ENCODE peak calls at places on chromosomes 3 and 15, in seven cellular contexts. M is mucosa of descending colon; G is CD8-positive, alpha-beta memory T cell; C is breast epithelium; L is adipocyte; J is heart right ventricle; N is naive thymus-derived CD4-positive, alpha-beta T cell. P is an unnamed sample.
A peak's percentile ranks its signal among the peaks of the same experiment; 100 is the strongest.

GRCh38 chr3:50550079-50550736 is 17.3 kb downstream of the C3orf18 start:
- DNase-seq in M (peak; percentile 65), G (peak; percentile 52), C (peak; percentile 28), L (peak; percentile 78), J (peak; percentile 54), N (peak; percentile 56), P (no peak)

GRCh38 chr3:107588217-107588616 is 65.5 kb downstream of the BBX start:
- DNase-seq in M (no peak), G (no peak), C (no peak), L (no peak), J (no peak), N (no peak), P (no peak)

GRCh38 chr15:46808834-46809233 is 908.5 kb upstream of the SEMA6D start:
- DNase-seq in M (no peak), G (no peak), C (no peak), L (no peak), J (no peak), N (no peak), P (no peak)

GRCh38 chr3:30604566-30604965 is 1.8 kb upstream of the TGFBR2 start:
- DNase-seq in M (no peak), G (no peak), C (no peak), L (no peak), J (no peak), N (no peak), P (no peak)

GRCh38 chr3:149058602-149059001 is 27.7 kb downstream of the HLTF start:
- DNase-seq in M (no peak), G (no peak), C (no peak), L (no peak), J (no peak), N (no peak), P (no peak)

GRCh38 chr15:77282333-77282732 is 137.6 kb downstream of the PEAK1 start:
- DNase-seq in M (no peak), G (no peak), C (peak; percentile 19), L (peak; percentile 86), J (peak; percentile 21), N (no peak), P (peak; percentile 2)

GRCh38 chr3:23710555-23710954 is 95.2 kb upstream of the UBE2E1 start:
- DNase-seq in M (no peak), G (no peak), C (no peak), L (no peak), J (peak; percentile 71), N (no peak), P (peak; percentile 21)

GRCh38 chr3:124558898-124559649 is 171.2 kb upstream of the UMPS start:
- DNase-seq in M (peak; percentile 67), G (no peak), C (peak; percentile 67), L (peak; percentile 93), J (peak; percentile 69), N (no peak), P (peak; percentile 30)

GRCh38 chr3:77915341-77915740 is 875.4 kb downstream of the ROBO2 start:
- DNase-seq in M (no peak), G (no peak), C (no peak), L (no peak), J (no peak), N (no peak), P (no peak)

GRCh38 chr3:159762981-159763465 is 225.6 kb upstream of the IL12A start:
- DNase-seq in M (no peak), G (no peak), C (peak; percentile 77), L (peak; percentile 85), J (peak; percentile 89), N (no peak), P (no peak)

GRCh38 chr3:22886394-22886793 is 316.7 kb upstream of the UBE2E2 start:
- DNase-seq in M (no peak), G (no peak), C (no peak), L (no peak), J (peak; percentile 40), N (no peak), P (peak; percentile 71)

GRCh38 chr15:95464091-95464888 is 866.2 kb upstream of the NR2F2 start:
- DNase-seq in M (no peak), G (no peak), C (no peak), L (no peak), J (no peak), N (no peak), P (no peak)

GRCh38 chr15:66865622-66866611 is 163.9 kb downstream of the SMAD6 start:
- DNase-seq in M (no peak), G (no peak), C (no peak), L (no peak), J (no peak), N (no peak), P (no peak)

GRCh38 chr3:42148982-42149432 is 57.9 kb downstream of the TRAK1 start:
- DNase-seq in M (no peak), G (no peak), C (peak; percentile 33), L (peak; percentile 68), J (peak; percentile 74), N (no peak), P (peak; percentile 78)

GRCh38 chr15:48584090-48584831 is 61.2 kb downstream of the FBN1 start:
- DNase-seq in M (no peak), G (no peak), C (no peak), L (no peak), J (no peak), N (no peak), P (no peak)

GRCh38 chr3:114698355-114699105 is 404.7 kb downstream of the TIGIT start:
- DNase-seq in M (no peak), G (no peak), C (no peak), L (no peak), J (no peak), N (no peak), P (no peak)

GRCh38 chr3:126984391-126985142 is 1.7 kb downstream of the PLXNA1 start:
- DNase-seq in M (no peak), G (no peak), C (no peak), L (peak; percentile 25), J (no peak), N (peak; percentile 9), P (no peak)

GRCh38 chr3:127496256-127496655 is 94.3 kb downstream of the TPRA1 start:
- DNase-seq in M (no peak), G (no peak), C (no peak), L (no peak), J (no peak), N (no peak), P (no peak)

GRCh38 chr3:102741105-102741504 is 306.3 kb downstream of the ZPLD1 start:
- DNase-seq in M (no peak), G (no peak), C (no peak), L (no peak), J (no peak), N (no peak), P (no peak)

GRCh38 chr3:155347901-155348300 is 54.4 kb upstream of the STRIT1 start:
- DNase-seq in M (no peak), G (no peak), C (no peak), L (no peak), J (no peak), N (no peak), P (no peak)

GRCh38 chr3:11077466-11077865 is 76.8 kb upstream of the HRH1 start:
- DNase-seq in M (no peak), G (no peak), C (no peak), L (peak; percentile 63), J (no peak), N (no peak), P (no peak)

GRCh38 chr15:33278816-33279612 is 31.8 kb upstream of the RYR3 start:
- DNase-seq in M (no peak), G (no peak), C (no peak), L (peak; percentile 86), J (no peak), N (no peak), P (no peak)

DNA sequence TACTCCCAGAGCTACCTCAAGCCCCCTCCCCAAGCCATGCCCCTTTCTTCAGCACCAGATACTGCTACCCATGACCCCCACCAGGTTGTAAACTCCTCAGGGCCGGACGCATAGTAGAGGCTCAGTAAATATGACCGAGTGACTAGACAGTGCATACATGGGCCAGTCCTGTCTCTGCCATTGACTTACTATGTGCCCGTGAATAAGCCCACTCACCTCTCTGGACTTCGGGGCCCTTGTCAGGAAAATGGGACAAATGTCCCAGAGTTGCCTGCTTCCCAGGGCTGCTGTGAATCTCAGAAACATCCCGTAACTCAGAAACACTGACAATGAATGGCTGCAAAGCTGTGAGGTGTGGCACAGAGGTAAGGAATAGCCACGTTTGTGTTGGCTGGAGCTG is 48.2 kb upstream of the FGD5 start:
- DNase-seq in M (no peak), G (no peak), C (no peak), L (no peak), J (no peak), N (no peak), P (no peak)
- H3K4me1 ChIP-seq in M (no peaks in the 10 kb centered on the region), G (no peaks in the 10 kb centered on the region), C (no peaks in the 10 kb centered on the region), L (no peaks in the 10 kb centered on the region), J (no peaks in the 10 kb centered on the region), N (no peaks in the 10 kb centered on the region), P (no peaks in the 10 kb centered on the region)

DNA sequence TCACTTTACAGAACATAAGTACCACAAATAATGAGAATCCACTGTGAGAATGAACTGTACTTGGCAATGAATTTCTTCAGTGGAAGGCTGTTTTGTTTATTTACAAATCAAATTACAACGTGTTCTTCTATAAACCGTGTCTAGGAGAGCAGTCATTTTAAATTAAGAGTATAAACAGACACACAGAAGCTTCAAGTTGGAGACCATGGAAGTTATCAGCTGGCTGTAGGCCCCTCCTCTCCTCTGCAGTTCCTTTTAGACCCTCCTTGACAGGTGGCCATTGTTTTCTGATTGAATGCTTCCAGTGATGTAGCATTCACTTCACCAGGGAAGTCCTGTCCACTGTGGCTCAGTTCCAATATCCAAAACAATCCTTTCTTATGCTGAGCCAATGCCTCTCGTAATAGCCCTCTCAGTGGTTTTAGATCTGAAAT is 7.3 kb upstream of the MAPK6 start:
- DNase-seq in M (no peak), G (no peak), C (no peak), L (peak; percentile 20), J (peak; percentile 35), N (no peak), P (no peak)
- H3K4me1 ChIP-seq in M (no peaks in the 10 kb centered on the region), G (peaks cover 8% of the 10 kb centered on the region), C (no peaks in the 10 kb centered on the region), L (peaks cover 7% of the 10 kb centered on the region), J (peaks cover 65% of the 10 kb centered on the region), N (no peaks in the 10 kb centered on the region), P (no peaks in the 10 kb centered on the region)

DNA sequence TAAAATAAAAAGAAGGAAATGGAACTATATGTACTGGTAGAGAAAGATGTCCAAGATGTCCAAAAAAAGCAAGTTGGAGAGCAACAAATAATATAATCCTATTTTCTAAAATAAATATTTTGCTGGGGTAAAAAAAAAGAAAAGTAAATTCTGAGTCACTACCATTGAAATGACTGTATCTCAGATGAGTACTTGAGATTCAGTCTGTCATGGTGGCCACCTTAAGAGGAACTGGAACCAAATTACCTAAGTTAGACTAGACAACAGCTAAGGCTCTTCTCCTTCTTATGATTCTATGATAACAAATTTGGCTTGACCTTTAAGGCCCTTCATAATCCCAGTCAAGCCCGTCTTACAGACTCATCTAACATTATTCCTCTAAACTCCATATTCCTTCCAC is 270.6 kb upstream of the HES1 start:
- DNase-seq in M (no peak), G (no peak), C (no peak), L (no peak), J (no peak), N (no peak), P (no peak)
- H3K4me1 ChIP-seq in M (peaks cover 5% of the 10 kb centered on the region), G (no peaks in the 10 kb centered on the region), C (no peaks in the 10 kb centered on the region), L (peaks cover 13% of the 10 kb centered on the region), J (peaks cover 28% of the 10 kb centered on the region), N (no peaks in the 10 kb centered on the region), P (peaks cover 30% of the 10 kb centered on the region)

DNA sequence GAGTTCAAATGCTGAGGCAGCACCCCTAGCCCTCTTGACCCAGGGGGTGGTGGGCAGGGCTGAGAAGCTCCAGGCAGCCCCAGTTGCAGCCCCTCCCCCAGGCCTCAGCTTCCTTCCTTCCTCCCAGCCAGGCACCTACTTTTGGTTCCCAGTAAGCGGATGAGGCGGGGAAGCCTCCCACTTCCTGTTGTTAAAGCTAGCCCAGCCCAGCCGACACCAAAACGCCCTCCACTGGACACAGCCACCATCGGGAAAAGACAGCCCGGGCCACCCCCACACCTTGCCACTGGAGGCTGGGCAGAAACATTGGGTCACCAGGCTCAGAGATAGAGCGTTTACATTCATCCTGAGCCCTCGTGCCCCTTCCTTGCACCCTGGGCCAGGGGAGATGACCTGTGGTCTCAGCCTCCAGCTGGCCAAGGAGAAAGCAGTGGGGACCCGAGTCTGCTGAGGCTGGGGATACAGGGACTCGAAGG is 3.5 kb downstream of the DUSP7 start:
- DNase-seq in M (peak; percentile 81), G (peak; percentile 30), C (peak; percentile 75), L (peak; percentile 86), J (peak; percentile 96), N (peak; percentile 26), P (peak; percentile 84)
- H3K4me1 ChIP-seq in M (peaks cover 43% of the 10 kb centered on the region), G (peaks cover 69% of the 10 kb centered on the region), C (peaks cover 16% of the 10 kb centered on the region), L (peaks cover 37% of the 10 kb centered on the region), J (peaks cover 77% of the 10 kb centered on the region), N (peaks cover 65% of the 10 kb centered on the region), P (peaks cover 56% of the 10 kb centered on the region)

P was measured in gastrocnemius medialis.